ENCODE peak calls at places on chromosomes 4 and X, in six cellular contexts. E is LoVo; S is T47D; Z is suprapubic skin; L is stimulated activated CD8-positive, alpha-beta memory T cell treated with anti-CD3 and anti-CD28 coated beads, Interleukin-4, amount 100 ng/mL, for 24 hours; F is HuH-7. P is an unnamed sample.

GRCh38 chr4:9996319-9997110 is 24.8 kb downstream of the SLC2A9 start:
- DNase-seq in Z (peak), S (no peak), E (no peak), F (no peak), L (no peak), P (no peak)

GRCh38 chr4:145716200-145716599 is 36.3 kb downstream of the C4orf51 start:
- DNase-seq in F (no peak), Z (no peak), L (no peak), E (no peak), S (no peak), P (no peak)

GRCh38 chr4:186643501-186644315 is 79.9 kb downstream of the FAT1 start:
- DNase-seq in E (peak), S (no peak), F (peak), L (no peak), Z (no peak), P (no peak)

GRCh38 chr4:145881991-145882390 is 56.6 kb downstream of the ZNF827 start:
- DNase-seq in Z (no peak), L (no peak), S (peak), E (no peak), F (no peak), P (no peak)

GRCh38 chr4:8534129-8534528 is 46.1 kb upstream of the GPR78 start:
- DNase-seq in L (no peak), E (peak), F (no peak), S (peak), Z (no peak), P (no peak)

GRCh38 chr4:81606796-81607550 is 135.3 kb upstream of the RASGEF1B start:
- DNase-seq in S (no peak), E (peak), Z (no peak), L (no peak), F (no peak), P (no peak)

GRCh38 chrX:120781416-120781815 is 94.2 kb downstream of the CT47B1 start:
- DNase-seq in Z (no peak), E (no peak), F (no peak), L (no peak), S (no peak), P (no peak)

GRCh38 chrX:135345328-135345645 is 36.0 kb downstream of the ETDC start:
- DNase-seq in Z (no peak), S (peak), L (no peak), E (peak), F (no peak), P (no peak)

GRCh38 chr4:18049446-18049845 is 27.9 kb upstream of the LCORL start:
- DNase-seq in Z (no peak), S (no peak), L (no peak), F (no peak), E (no peak), P (no peak)

GRCh38 chr4:135186002-135186401 is 984.4 kb upstream of the PABPC4L start:
- DNase-seq in Z (no peak), E (no peak), L (no peak), F (no peak), S (no peak), P (peak)

GRCh38 chr4:536351-536972 is 37.5 kb downstream of the PIGG start:
- DNase-seq in L (no peak), Z (peak), E (no peak), F (no peak), S (no peak), P (no peak)

GRCh38 chrX:101958139-101958538 is 26.3 kb upstream of the ZMAT1 start:
- DNase-seq in E (no peak), S (no peak), F (no peak), Z (no peak), L (no peak), P (no peak)

GRCh38 chrX:19966056-19966455 is 24.8 kb downstream of the BCLAF3 start:
- DNase-seq in E (no peak), L (no peak), S (no peak), F (no peak), Z (no peak), P (no peak)

GRCh38 chrX:24862343-24862742 is 153.4 kb downstream of the ARX start:
- DNase-seq in S (no peak), L (no peak), F (no peak), Z (no peak), E (no peak), P (no peak)

GRCh38 chrX:21166302-21166982 is 207.8 kb upstream of the CNKSR2 start:
- DNase-seq in L (no peak), Z (no peak), E (peak), F (no peak), S (no peak), P (no peak)

GRCh38 chrX:136047969-136048368 is 62.7 kb downstream of the SLC9A6 start:
- DNase-seq in L (no peak), S (no peak), F (no peak), E (no peak), Z (no peak), P (no peak)

GRCh38 chr4:142549726-142550463 is 296.2 kb downstream of the INPP4B start:
- DNase-seq in E (peak), F (no peak), S (no peak), Z (no peak), L (no peak), P (no peak)

GRCh38 chr4:8189551-8190466 is 9.3 kb upstream of the SH3TC1 start:
- DNase-seq in E (no peak), S (no peak), L (no peak), Z (no peak), F (no peak), P (no peak)

GRCh38 chr4:87785858-87786509 is 13.4 kb upstream of the IBSP start:
- DNase-seq in Z (no peak), F (no peak), S (no peak), L (no peak), E (no peak), P (no peak)

GRCh38 chr4:103136671-103137445 is 37.2 kb upstream of the BDH2 start:
- DNase-seq in Z (no peak), L (no peak), S (no peak), E (no peak), F (no peak), P (no peak)

GRCh38 chr4:115655626-115656025 is 542.2 kb upstream of the NDST4 start:
- DNase-seq in E (no peak), F (no peak), Z (no peak), L (no peak), S (peak), P (no peak)

GRCh38 chr4:93183589-93183988 is 645.0 kb upstream of the ATOH1 start:
- DNase-seq in E (no peak), F (no peak), L (no peak), Z (no peak), S (peak), P (no peak)

P was measured in SIG-M5.